ENCODE peak calls at places on chromosomes 16 and 17, in four cellular contexts. Y is ascending aorta, T is sigmoid colon, F is Panc1. K is an unnamed sample.

GRCh38 chr17:8175795-8176196 is 384 bp downstream of the TMEM107 start:
- DNase-seq in Y (no peak), T (no peak), F (no peak), K (no peak)

GRCh38 chr16:83933885-83934683 is 19.0 kb upstream of the OSGIN1 start:
- DNase-seq in Y (no peak), T (no peak), F (no peak), K (no peak)

GRCh38 chr16:12420661-12421209 is 383.0 kb downstream of the CPPED1 start:
- DNase-seq in Y (no peak), T (peak), F (no peak), K (no peak)

GRCh38 chr17:77061711-77062110 is 79.1 kb upstream of the SEC14L1 start:
- DNase-seq in Y (no peak), T (no peak), F (no peak), K (no peak)

GRCh38 chr17:5418858-5419355 is 555 bp downstream of the NUP88 start:
- DNase-seq in Y (no peak), T (no peak), F (no peak), K (peak)

GRCh38 chr17:2362416-2362815 is 25.1 kb downstream of the SGSM2 start:
- DNase-seq in Y (no peak), T (no peak), F (no peak), K (no peak)

GRCh38 chr17:1783834-1784611 is 22.2 kb downstream of the SERPINF1 start:
- DNase-seq in Y (peak), T (peak), F (peak), K (no peak)

GRCh38 chr17:32803544-32803943 is 73.4 kb downstream of the MYO1D start:
- DNase-seq in Y (no peak), T (no peak), F (no peak), K (no peak)

GRCh38 chr17:65514541-65514940 is 46.9 kb downstream of the AXIN2 start:
- DNase-seq in Y (no peak), T (peak), F (no peak), K (no peak)

GRCh38 chr17:10118788-10119130 is 79.6 kb downstream of the GAS7 start:
- DNase-seq in Y (no peak), T (peak), F (no peak), K (no peak)

GRCh38 chr17:46854515-46854914 is 3.1 kb downstream of the WNT9B start:
- DNase-seq in Y (no peak), T (no peak), F (no peak), K (no peak)

GRCh38 chr17:1232786-1233185 is 37.5 kb upstream of the BHLHA9 start:
- DNase-seq in Y (no peak), T (no peak), F (no peak), K (no peak)

GRCh38 chr17:8253801-8254200 is 4.7 kb downstream of the PFAS start:
- DNase-seq in Y (no peak), T (no peak), F (no peak), K (no peak)

GRCh38 chr16:51383909-51384308 is 232.8 kb upstream of the SALL1 start:
- DNase-seq in Y (no peak), T (no peak), F (no peak), K (no peak)

GRCh38 chr17:58364270-58364942 is 12.4 kb upstream of the SUPT4H1 start:
- DNase-seq in Y (no peak), T (no peak), F (no peak), K (no peak)

GRCh38 chr17:76937238-76937637 is 69.0 kb downstream of the MGAT5B start:
- DNase-seq in Y (no peak), T (no peak), F (no peak), K (no peak)

GRCh38 chr16:12271006-12271405 is 294.5 kb downstream of the SNX29 start:
- DNase-seq in Y (no peak), T (no peak), F (no peak), K (no peak)

GRCh38 chr16:48561960-48562393 is 48.0 kb downstream of the N4BP1 start:
- DNase-seq in Y (no peak), T (no peak), F (no peak), K (no peak)

GRCh38 chr16:495127-495748 is 32.3 kb upstream of the CAPN15 start:
- DNase-seq in Y (no peak), T (no peak), F (peak), K (no peak)

GRCh38 chr17:72661093-72661944 is 431.2 kb downstream of the SLC39A11 start:
- DNase-seq in Y (no peak), T (no peak), F (no peak), K (no peak)

GRCh38 chr16:22206847-22207714 is 1.0 kb downstream of the EEF2K start:
- DNase-seq in Y (peak), T (peak), F (no peak), K (peak)

GRCh38 chr16:57807968-57808528 is 5.8 kb upstream of the KIFC3 start:
- DNase-seq in Y (no peak), T (peak), F (peak), K (peak)

GRCh38 chr16:83118365-83118764 is 491.6 kb downstream of the CDH13 start:
- DNase-seq in Y (no peak), T (no peak), F (no peak), K (no peak)

GRCh38 chr17:45578516-45579455 is 88.3 kb upstream of the PLEKHM1 start:
- DNase-seq in Y (no peak), T (no peak), F (no peak), K (no peak)

GRCh38 chr16:1825864-1826690 is 548 bp downstream of the HAGH start:
- DNase-seq in Y (no peak), T (no peak), F (no peak), K (peak)

GRCh38 chr17:41943492-41943891 is 13.1 kb downstream of the ODAD4 start:
- DNase-seq in Y (no peak), T (no peak), F (no peak), K (no peak)

GRCh38 chr16:86033971-86034370 is 135.0 kb downstream of the IRF8 start:
- DNase-seq in Y (no peak), T (no peak), F (no peak), K (no peak)

GRCh38 chr17:76260669-76261068 is 4.5 kb upstream of the UBALD2 start:
- DNase-seq in Y (no peak), T (no peak), F (no peak), K (no peak)

GRCh38 chr16:56493131-56493530 is 26.7 kb downstream of the BBS2 start:
- DNase-seq in Y (no peak), T (no peak), F (no peak), K (no peak)

GRCh38 chr17:64041912-64042311 is 21.5 kb upstream of the ICAM2 start:
- DNase-seq in Y (no peak), T (peak), F (no peak), K (no peak)

GRCh38 chr17:59723607-59724006 is 16.2 kb downstream of the VMP1 start:
- DNase-seq in Y (no peak), T (no peak), F (no peak), K (no peak)

GRCh38 chr17:8470447-8471047 is 34.9 kb downstream of the NDEL1 start:
- DNase-seq in Y (no peak), T (peak), F (no peak), K (no peak)

GRCh38 chr16:82971126-82971525 is 344.4 kb downstream of the CDH13 start:
- DNase-seq in Y (no peak), T (no peak), F (no peak), K (no peak)

GRCh38 chr17:35166526-35166925 is 18.9 kb downstream of the UNC45B start:
- DNase-seq in Y (no peak), T (peak), F (no peak), K (no peak)

GRCh38 chr16:144797-145252 is 6.4 kb upstream of the NPRL3 start:
- DNase-seq in Y (no peak), T (no peak), F (no peak), K (no peak)

GRCh38 chr17:73013299-73013698 is 79.2 kb downstream of the SLC39A11 start:
- DNase-seq in Y (no peak), T (no peak), F (no peak), K (no peak)

GRCh38 chr16:21684199-21684598 is 20.4 kb downstream of the OTOA start:
- DNase-seq in Y (no peak), T (no peak), F (no peak), K (no peak)

GRCh38 chr17:17698869-17699351 is 17.7 kb downstream of the RAI1 start:
- DNase-seq in Y (no peak), T (peak), F (no peak), K (no peak)

GRCh38 chr17:16919663-16920627 is 52.0 kb downstream of the TNFRSF13B start:
- DNase-seq in Y (no peak), T (no peak), F (no peak), K (no peak)

DNA sequence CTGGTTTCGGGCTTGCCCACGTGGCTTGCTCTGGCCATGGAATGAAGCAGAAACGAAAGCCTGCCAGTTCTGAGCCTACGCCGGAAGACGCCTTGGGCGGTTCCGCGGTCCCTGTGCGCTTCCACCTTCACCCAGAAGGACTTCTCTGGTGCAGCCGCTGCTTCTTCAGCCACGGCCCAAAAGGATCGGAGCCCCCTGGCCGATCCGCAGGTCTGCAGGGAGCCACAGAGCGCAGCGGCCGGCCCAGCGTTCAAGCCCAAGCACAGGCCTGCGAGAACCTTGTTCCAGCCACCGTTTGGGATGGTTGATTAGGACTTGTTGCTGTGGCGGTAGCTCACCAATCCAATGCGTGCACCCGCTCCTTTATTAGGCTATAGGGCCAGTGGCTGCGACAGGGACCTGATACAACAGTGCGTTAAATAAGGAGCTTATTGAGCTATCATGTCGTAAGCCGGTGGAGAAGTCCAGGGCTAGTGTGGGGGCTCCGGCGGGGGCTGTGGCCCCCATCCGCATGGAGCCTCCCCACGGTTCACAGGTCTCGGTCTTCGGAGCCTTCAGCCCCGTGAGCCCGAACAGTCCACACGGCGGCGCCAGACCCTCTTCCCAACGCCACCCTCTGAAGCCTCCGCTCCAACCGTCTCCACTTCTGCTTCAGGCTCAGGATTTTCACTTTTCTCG is 10.2 kb upstream of the MPP2 start:
- DNase-seq in Y (no peak), T (no peak), F (no peak), K (peak)
- TF ChIP-seq CTCF in Y (peak), T (no peak), F (no peak), K (peak)

GRCh38 chr16:68235882-68236803 is at the start of gene ESRP2:
- DNase-seq in Y (no peak), T (peak), F (no peak), K (peak)

GRCh38 chr16:68238029-68238345 is 2.1 kb upstream of the ESRP2 start:
- DNase-seq in Y (no peak), T (no peak), F (no peak), K (no peak)

GRCh38 chr16:68237243-68238028 is 1.5 kb upstream of the ESRP2 start:
- DNase-seq in Y (peak), T (peak), F (peak), K (peak)

GRCh38 chr16:68235105-68235881 is 634 bp downstream of the ESRP2 start:
- DNase-seq in Y (no peak), T (peak), F (no peak), K (no peak)

GRCh38 chr16:68236804-68237242 is 896 bp upstream of the ESRP2 start:
- DNase-seq in Y (no peak), T (peak), F (no peak), K (peak)
- H3K4me3 ChIP-seq in Y (peak), T (peak), F (peak), K (peak)

DNA sequence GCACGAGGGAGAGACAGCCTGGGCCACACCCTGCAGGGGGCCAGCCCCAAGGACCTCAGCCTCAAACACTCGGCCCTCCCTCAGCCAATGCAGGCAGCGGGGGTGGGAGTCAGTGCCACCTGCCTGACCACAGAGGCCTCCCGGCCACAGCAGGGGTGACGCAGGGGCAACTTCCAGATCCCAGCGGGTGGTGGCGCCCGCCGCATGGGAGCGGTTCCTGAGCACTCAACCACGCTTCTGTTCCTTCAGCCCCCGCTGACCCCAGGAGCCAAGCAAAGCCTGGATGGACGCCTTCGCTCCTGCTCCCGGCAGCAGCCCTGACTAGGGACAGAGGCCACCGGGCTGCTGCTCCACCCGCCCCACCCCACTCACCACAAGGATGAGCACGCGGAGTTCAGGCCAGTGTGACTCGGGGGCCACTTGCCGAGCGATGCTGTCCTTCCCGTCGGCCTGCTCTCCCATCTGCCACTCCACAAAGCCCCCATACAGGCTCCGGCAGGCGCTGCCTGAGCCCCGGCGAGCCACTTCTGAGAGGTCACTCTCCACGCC is 5.0 kb upstream of the CYBA start:
- DNase-seq in Y (no peak), T (no peak), F (no peak), K (no peak)
- TF ChIP-seq CTCF in Y (no peak), T (no peak), F (no peak), K (no peak)

DNA sequence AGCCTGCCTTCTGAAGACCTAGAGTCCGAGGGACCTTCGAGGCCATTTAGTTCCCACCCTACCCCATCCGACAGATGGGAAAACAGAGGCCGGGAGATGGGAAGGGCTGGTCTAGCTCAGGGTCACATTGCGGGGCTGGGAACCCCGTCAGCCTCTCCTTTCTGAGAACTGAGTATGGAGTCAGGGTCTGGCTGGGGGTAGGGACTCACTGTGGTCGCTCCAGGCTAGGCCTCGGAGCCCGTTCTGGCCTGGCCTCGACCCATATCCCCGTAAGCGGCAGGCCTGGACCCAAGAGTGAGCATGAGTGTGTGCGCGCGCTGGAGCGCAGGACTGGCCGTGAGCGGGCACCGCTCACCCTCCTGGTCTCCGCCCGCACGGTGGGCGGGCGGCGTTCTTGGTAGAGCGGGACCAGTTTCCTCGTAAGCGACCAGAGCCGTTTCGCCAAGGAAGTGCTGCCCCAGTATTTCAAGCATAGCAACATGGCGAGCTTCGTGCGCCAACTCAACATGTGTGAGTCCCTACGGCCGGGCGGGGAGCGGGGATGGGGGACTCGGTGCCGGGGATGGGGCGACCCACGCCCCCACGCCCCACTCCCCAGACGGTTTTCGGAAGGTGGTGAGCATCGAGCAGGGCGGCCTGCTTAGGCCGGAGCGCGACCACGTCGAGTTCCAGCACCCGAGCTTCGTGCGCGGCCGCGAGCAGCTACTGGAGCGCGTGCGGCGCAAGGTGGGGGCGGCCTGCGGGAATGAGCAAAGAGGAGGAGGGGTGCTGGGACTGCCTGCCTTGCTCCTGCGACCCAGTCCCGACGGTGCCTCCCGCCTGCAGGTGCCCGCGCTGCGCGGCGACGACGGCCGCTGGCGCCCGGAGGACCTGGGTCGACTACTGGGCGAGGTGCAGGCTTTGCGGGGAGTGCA is 833 bp downstream of the HSF4 start:
- DNase-seq in Y (no peak), T (no peak), F (no peak), K (no peak)
- H3K4me3 ChIP-seq in Y (peak), T (peak), F (no peak), K (no peak)

DNA sequence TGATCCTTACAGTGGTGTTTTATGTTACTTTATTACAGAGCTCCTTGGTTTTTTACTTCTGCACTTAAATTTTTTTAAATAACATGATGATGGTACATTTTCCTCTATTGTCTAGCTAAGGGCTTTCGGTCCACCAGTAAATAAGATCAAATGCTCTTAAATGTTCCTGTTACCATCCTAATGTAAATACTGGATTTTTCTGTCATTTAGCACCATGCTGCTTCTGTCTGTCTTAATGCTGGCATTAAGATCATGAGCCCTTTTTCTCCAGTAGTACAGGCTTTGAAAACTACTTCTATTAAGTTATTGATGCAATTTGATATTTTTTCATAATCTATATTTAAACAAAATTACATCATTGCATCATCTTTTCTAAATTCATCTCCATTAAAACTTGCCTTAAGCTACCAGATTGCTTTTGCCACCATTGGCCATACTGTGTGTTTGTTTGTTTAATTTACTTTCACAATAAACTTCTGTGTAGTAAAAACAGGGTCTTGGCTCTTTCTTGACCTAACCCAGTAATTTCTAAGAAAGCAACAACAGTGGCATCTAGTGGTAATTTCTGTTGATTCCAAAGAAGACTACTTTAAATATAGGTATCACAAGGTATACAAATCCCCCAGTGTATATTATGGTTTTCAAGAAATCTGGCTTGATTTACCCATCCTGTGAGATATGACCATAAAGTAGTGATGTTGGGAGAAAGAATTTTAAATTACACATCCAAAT is 9.0 kb upstream of the PHAF1 start:
- DNase-seq in Y (no peak), T (no peak), F (no peak), K (no peak)
- TF ChIP-seq CTCF in Y (no peak), T (no peak), F (peak), K (peak)

DNA sequence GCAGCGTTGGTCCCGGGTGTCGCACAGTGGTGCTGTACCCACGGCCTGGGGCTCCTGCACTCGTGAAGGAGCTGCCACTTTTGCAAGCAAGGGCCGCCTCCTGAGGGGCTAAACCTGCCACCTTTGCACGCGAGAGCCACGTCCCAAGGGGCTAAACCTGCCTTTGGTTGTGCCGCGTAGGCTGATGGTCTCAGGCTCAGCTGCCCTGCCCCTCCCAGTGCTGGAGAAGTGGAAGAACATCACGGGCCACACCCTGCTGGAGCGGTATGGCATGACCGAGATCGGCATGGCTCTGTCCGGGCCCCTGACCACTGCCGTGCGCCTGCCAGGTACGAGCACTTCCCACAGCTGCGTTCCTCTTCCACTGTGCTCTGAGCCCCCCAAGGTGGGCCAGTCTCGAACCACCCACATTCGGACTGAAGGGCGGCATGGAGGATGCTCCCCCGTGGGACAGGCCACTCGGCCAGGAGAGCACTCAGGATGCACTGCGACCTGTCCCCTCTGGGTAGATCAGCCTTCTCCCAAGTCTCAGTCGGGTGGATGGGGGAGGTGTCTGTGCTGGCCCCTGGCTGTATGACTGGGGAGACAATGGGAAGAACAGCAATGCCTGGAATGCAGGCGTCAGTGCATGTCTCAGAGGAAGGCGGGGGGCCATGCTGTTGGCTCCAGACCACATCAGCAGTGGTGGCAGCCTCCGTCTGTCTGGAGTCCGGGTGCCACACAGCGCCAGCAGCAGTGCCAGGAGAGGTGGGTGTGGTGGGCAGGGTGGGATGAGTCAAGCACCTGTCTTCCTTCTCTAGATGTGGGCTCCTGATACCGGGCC is 20.7 kb downstream of the ACSF3 start:
- DNase-seq in Y (no peak), T (no peak), F (no peak), K (peak)
- H3K4me3 ChIP-seq in Y (no peak), T (no peak), F (no peak), K (peak)